ENCODE peak calls at places on chromosomes 6 and 20, in eight cellular contexts. T is thyroid gland; J is naive thymus-derived CD4-positive, alpha-beta T cell; N is NAMALWA; B is NCI-H1930; M is GM23338; R is COR-L47; P is RWPE1. Y is an unnamed sample.

GRCh38 chr6:105981002-105981887 is 104.9 kb upstream of the PRDM1 start:
- DNase-seq in T (peak), J (no peak), N (no peak), B (no peak), M (peak), R (no peak), P (no peak), Y (peak)

GRCh38 chr20:62548483-62548882 is 72.7 kb upstream of the GATA5 start:
- DNase-seq in T (no peak), J (no peak), N (no peak), B (no peak), M (no peak), R (no peak), P (no peak), Y (no peak)

GRCh38 chr6:42674780-42675179 is 47.6 kb downstream of the PRPH2 start:
- DNase-seq in T (peak), J (no peak), N (no peak), B (no peak), M (no peak), R (no peak), P (no peak), Y (no peak)

GRCh38 chr6:136410201-136411027 is 120.8 kb upstream of the BCLAF1 start:
- DNase-seq in T (no peak), J (no peak), N (no peak), B (no peak), M (no peak), R (no peak), P (no peak), Y (peak)

GRCh38 chr6:33708516-33709204 is 2.8 kb downstream of the UQCC2 start:
- DNase-seq in T (no peak), J (no peak), N (no peak), B (no peak), M (no peak), R (no peak), P (no peak), Y (no peak)

GRCh38 chr6:67640462-67640861 is 994.6 kb upstream of the ADGRB3 start:
- DNase-seq in T (no peak), J (no peak), N (no peak), B (no peak), M (no peak), R (no peak), P (no peak), Y (no peak)

GRCh38 chr6:14964901-14965300 is 281.0 kb upstream of the JARID2 start:
- DNase-seq in T (no peak), J (no peak), N (no peak), B (no peak), M (no peak), R (no peak), P (no peak), Y (no peak)

GRCh38 chr6:17334265-17334664 is 53.1 kb downstream of the RBM24 start:
- DNase-seq in T (no peak), J (no peak), N (no peak), B (no peak), M (no peak), R (no peak), P (peak), Y (no peak)

GRCh38 chr6:148720371-148720770 is 26.5 kb upstream of the UST start:
- DNase-seq in T (no peak), J (no peak), N (no peak), B (no peak), M (no peak), R (no peak), P (no peak), Y (no peak)

GRCh38 chr6:20833881-20834515 is 299.7 kb downstream of the CDKAL1 start:
- DNase-seq in T (no peak), J (no peak), N (no peak), B (no peak), M (peak), R (no peak), P (no peak), Y (no peak)

GRCh38 chr6:28587011-28587745 is 61.5 kb downstream of the GPX5 start:
- DNase-seq in T (peak), J (peak), N (no peak), B (peak), M (peak), R (peak), P (peak), Y (peak)

GRCh38 chr6:146260886-146261285 is 232.0 kb downstream of the GRM1 start:
- DNase-seq in T (no peak), J (no peak), N (no peak), B (no peak), M (no peak), R (no peak), P (no peak), Y (no peak)

GRCh38 chr20:33124261-33124660 is 43.7 kb upstream of the BPIFA2 start:
- DNase-seq in T (no peak), J (no peak), N (no peak), B (no peak), M (no peak), R (no peak), P (no peak), Y (no peak)

GRCh38 chr6:16964553-16965499 is 137.0 kb upstream of the STMND1 start:
- DNase-seq in T (peak), J (peak), N (peak), B (peak), M (peak), R (peak), P (peak), Y (peak)

GRCh38 chr20:9617940-9618339 is 103.5 kb downstream of the LAMP5 start:
- DNase-seq in T (no peak), J (no peak), N (peak), B (peak), M (peak), R (peak), P (peak), Y (no peak)

GRCh38 chr6:89267918-89268317 is 47.2 kb downstream of the GABRR2 start:
- DNase-seq in T (no peak), J (no peak), N (no peak), B (no peak), M (no peak), R (no peak), P (no peak), Y (no peak)

GRCh38 chr6:55174211-55175013 is at the start of gene HCRTR2:
- DNase-seq in T (no peak), J (no peak), N (no peak), B (no peak), M (peak), R (no peak), P (no peak), Y (no peak)

GRCh38 chr6:82467338-82467737 is 103.7 kb downstream of the TPBG start:
- DNase-seq in T (no peak), J (no peak), N (no peak), B (no peak), M (no peak), R (no peak), P (no peak), Y (no peak)

GRCh38 chr20:48523191-48523757 is 304.5 kb downstream of the PREX1 start:
- DNase-seq in T (peak), J (no peak), N (peak), B (no peak), M (peak), R (no peak), P (peak), Y (no peak)

GRCh38 chr6:163890100-163890499 is 475.6 kb downstream of the QKI start:
- DNase-seq in T (no peak), J (no peak), N (no peak), B (no peak), M (no peak), R (no peak), P (no peak), Y (no peak)

GRCh38 chr6:161748535-161749386 is 474.9 kb upstream of the AGPAT4 start:
- DNase-seq in T (peak), J (no peak), N (peak), B (peak), M (peak), R (no peak), P (peak), Y (no peak)

GRCh38 chr6:33716890-33717632 is 5.6 kb upstream of the UQCC2 start:
- DNase-seq in T (no peak), J (no peak), N (no peak), B (no peak), M (no peak), R (no peak), P (peak), Y (no peak)

GRCh38 chr6:34774967-34775366 is 16.9 kb upstream of the BLTP3A start:
- DNase-seq in T (no peak), J (no peak), N (no peak), B (no peak), M (no peak), R (no peak), P (no peak), Y (no peak)

GRCh38 chr6:149454405-149454848 is 30.4 kb downstream of the ZC3H12D start:
- DNase-seq in T (peak), J (no peak), N (no peak), B (no peak), M (no peak), R (no peak), P (peak), Y (no peak)

GRCh38 chr20:19348582-19348981 is 136.1 kb downstream of the SLC24A3 start:
- DNase-seq in T (no peak), J (no peak), N (no peak), B (no peak), M (no peak), R (no peak), P (no peak), Y (no peak)

GRCh38 chr20:5195655-5196054 is 68.8 kb downstream of the CDS2 start:
- DNase-seq in T (no peak), J (no peak), N (no peak), B (no peak), M (no peak), R (no peak), P (no peak), Y (no peak)

GRCh38 chr20:57624124-57624523 is 3.9 kb upstream of the ZBP1 start:
- DNase-seq in T (no peak), J (no peak), N (no peak), B (no peak), M (no peak), R (no peak), P (no peak), Y (no peak)

GRCh38 chr6:88921734-88922133 is 41.7 kb downstream of the RNGTT start:
- DNase-seq in T (no peak), J (no peak), N (no peak), B (no peak), M (no peak), R (no peak), P (no peak), Y (no peak)

GRCh38 chr6:129872591-129872990 is 11.5 kb upstream of the TMEM244 start:
- DNase-seq in T (no peak), J (no peak), N (no peak), B (no peak), M (no peak), R (no peak), P (no peak), Y (no peak)